ENCODE peak calls at places on chromosomes 11 and 22, in five cellular contexts. D is GM13977; N is substantia nigra; P is stimulated activated CD4-positive, alpha-beta T cell treated with anti-CD3 and anti-CD28 coated beads, Interleukin-2, amount 100 ng/mL, for 24 hours; X is H7. F is an unnamed sample.

GRCh38 chr11:133943950-133944698 is 12.6 kb downstream of the IGSF9B start:
- DNase-seq in D (no peak), X (no peak), P (no peak), N (no peak), F (no peak)

GRCh38 chr11:2410616-2411015 is 10.1 kb downstream of the TSSC4 start:
- DNase-seq in P (no peak), X (no peak), N (no peak), D (no peak), F (no peak)

GRCh38 chr11:17263803-17264202 is 12.7 kb upstream of the NUCB2 start:
- DNase-seq in N (no peak), X (no peak), P (no peak), D (no peak), F (no peak)

GRCh38 chr11:116578971-116579687 is 193.7 kb downstream of the BUD13 start:
- DNase-seq in X (peak), P (no peak), N (peak), D (no peak), F (no peak)

GRCh38 chr22:50102946-50103345 is 13.1 kb downstream of the MOV10L1 start:
- DNase-seq in P (no peak), X (peak), D (peak), N (no peak), F (no peak)

GRCh38 chr22:25942126-25942988 is 200.4 kb downstream of the MYO18B start:
- DNase-seq in D (no peak), P (no peak), X (no peak), N (no peak), F (no peak)

GRCh38 chr11:1827095-1827797 is 7.5 kb upstream of the SYT8 start:
- DNase-seq in D (no peak), X (peak), P (no peak), N (peak), F (no peak)

GRCh38 chr11:77470504-77470903 is 3.4 kb downstream of the PAK1 start:
- DNase-seq in N (no peak), P (no peak), X (no peak), D (peak), F (no peak)

GRCh38 chr11:94876645-94877445 is 96.5 kb downstream of the CWC15 start:
- DNase-seq in X (no peak), P (peak), N (peak), D (peak), F (peak)

GRCh38 chr22:47692811-47693210 is 930.4 kb downstream of the TBC1D22A start:
- DNase-seq in P (no peak), N (no peak), X (no peak), D (no peak), F (no peak)

GRCh38 chr11:73622920-73623593 is 23.3 kb upstream of the PLEKHB1 start:
- DNase-seq in P (no peak), D (no peak), X (no peak), N (no peak), F (no peak)

GRCh38 chr11:95991545-95991944 is 67.6 kb upstream of the MTMR2 start:
- DNase-seq in D (no peak), N (no peak), P (no peak), X (no peak), F (no peak)

GRCh38 chr11:95059031-95059430 is 7.7 kb upstream of the SRSF8 start:
- DNase-seq in D (no peak), P (no peak), X (no peak), N (no peak), F (no peak)

GRCh38 chr11:134019500-134019899 is 49.4 kb upstream of the JAM3 start:
- DNase-seq in X (peak), N (no peak), D (no peak), P (no peak), F (no peak)

GRCh38 chr11:123300874-123301695 is 106.0 kb upstream of the CLMP start:
- DNase-seq in P (no peak), D (no peak), N (no peak), X (no peak), F (no peak)

GRCh38 chr22:17105143-17106129 is 15.7 kb downstream of the TMEM121B start:
- DNase-seq in D (no peak), X (peak), P (no peak), N (no peak), F (no peak)

GRCh38 chr11:63670738-63671321 is 346 bp downstream of the ATL3 start:
- DNase-seq in D (peak), P (peak), X (peak), N (peak), F (peak)

GRCh38 chr22:49278357-49278756 is 549.3 kb downstream of the BRD1 start:
- DNase-seq in P (no peak), X (no peak), D (no peak), N (no peak), F (no peak)

GRCh38 chr11:120346233-120346632 is 10.0 kb downstream of the ARHGEF12 start:
- DNase-seq in N (no peak), D (no peak), P (no peak), X (no peak), F (no peak)

GRCh38 chr11:3226846-3227567 is 5.2 kb downstream of the MRGPRE start:
- DNase-seq in X (peak), P (no peak), N (no peak), D (peak), F (no peak)

GRCh38 chr22:40857309-40857851 is 432 bp downstream of the XPNPEP3 start:
- DNase-seq in D (no peak), P (no peak), X (no peak), N (no peak), F (no peak)

GRCh38 chr11:58505849-58506248 is 2.1 kb downstream of the OR5B21 start:
- DNase-seq in X (no peak), N (no peak), D (no peak), P (no peak), F (no peak)

GRCh38 chr11:62880231-62880802 is 379 bp upstream of the SLC3A2 start:
- DNase-seq in D (peak), X (no peak), P (peak), N (peak), F (no peak)

GRCh38 chr22:39254789-39255298 is 10.1 kb upstream of the PDGFB start:
- DNase-seq in D (peak), N (no peak), P (peak), X (peak), F (peak)

GRCh38 chr11:69337211-69337721 is 43.3 kb downstream of the MYEOV start:
- DNase-seq in X (no peak), P (peak), D (peak), N (no peak), F (no peak)

GRCh38 chr11:30019481-30019880 is 2.7 kb upstream of the KCNA4 start:
- DNase-seq in P (no peak), D (no peak), N (no peak), X (no peak), F (no peak)

GRCh38 chr11:103433380-103433779 is 324.2 kb downstream of the DYNC2H1 start:
- DNase-seq in N (no peak), X (no peak), P (no peak), D (no peak), F (no peak)

GRCh38 chr22:30116362-30117117 is 36.3 kb downstream of the HORMAD2 start:
- DNase-seq in P (no peak), D (no peak), X (no peak), N (no peak), F (no peak)

GRCh38 chr22:50146440-50147228 is 23.9 kb upstream of the PANX2 start:
- DNase-seq in X (no peak), D (no peak), N (peak), P (no peak), F (no peak)

GRCh38 chr11:45745065-45745811 is 59.7 kb upstream of the SLC35C1 start:
- DNase-seq in X (peak), D (no peak), N (peak), P (no peak), F (no peak)

F was measured in activated CD4-positive, alpha-beta memory T cell treated with anti-CD3 and anti-CD28 coated beads, Interleukin-2, amount 10 ng/mL, durations not matched to agents 7 days and 5 days.